ENCODE peak calls at places on chromosomes 11 and 22, in four cellular contexts. V is left ventricle myocardium inferior, Q is adrenal gland, C is anterior cingulate cortex. Z is an unnamed sample.

GRCh38 chr11:62269654-62270278 is at the start of gene SCGB2A2:
- DNase-seq in V (no peak), Q (no peak), C (no peak), Z (no peak)

GRCh38 chr11:68792400-68792955 is 41.2 kb upstream of the TESMIN start:
- DNase-seq in V (no peak), Q (peak), C (no peak), Z (no peak)

GRCh38 chr11:34053161-34053686 is 1.7 kb downstream of the CAPRIN1 start:
- DNase-seq in V (peak), Q (peak), C (peak), Z (peak)

GRCh38 chr11:119152043-119152442 is 3.2 kb downstream of the ABCG4 start:
- DNase-seq in V (no peak), Q (no peak), C (no peak), Z (no peak)

GRCh38 chr11:125410091-125410490 is 86.0 kb downstream of the FEZ1 start:
- DNase-seq in V (no peak), Q (no peak), C (no peak), Z (no peak)

GRCh38 chr11:9362393-9362863 is 22.0 kb upstream of the IPO7 start:
- DNase-seq in V (no peak), Q (peak), C (no peak), Z (no peak)

GRCh38 chr11:113397212-113397611 is 9.6 kb downstream of the ANKK1 start:
- DNase-seq in V (no peak), Q (no peak), C (no peak), Z (no peak)

GRCh38 chr11:75050516-75050915 is 46.2 kb downstream of the OR2AT4 start:
- DNase-seq in V (no peak), Q (no peak), C (no peak), Z (no peak)

GRCh38 chr22:35638408-35638807 is 9.8 kb upstream of the APOL6 start:
- DNase-seq in V (peak), Q (peak), C (peak), Z (no peak)

GRCh38 chr11:499201-500076 is 7.6 kb downstream of the RNH1 start:
- DNase-seq in V (no peak), Q (no peak), C (no peak), Z (no peak)

GRCh38 chr22:35622132-35622913 is 5.2 kb upstream of the MB start:
- DNase-seq in V (peak), Q (peak), C (peak), Z (no peak)

GRCh38 chr11:827146-827860 is 416 bp upstream of the CRACR2B start:
- DNase-seq in V (no peak), Q (no peak), C (no peak), Z (no peak)

GRCh38 chr11:41115066-41115465 is 344.4 kb downstream of the LRRC4C start:
- DNase-seq in V (no peak), Q (no peak), C (no peak), Z (no peak)

GRCh38 chr22:27765706-27766291 is 35.8 kb downstream of the MN1 start:
- DNase-seq in V (no peak), Q (no peak), C (no peak), Z (no peak)

GRCh38 chr11:111586305-111586915 is 15.8 kb upstream of the SIK2 start:
- DNase-seq in V (no peak), Q (peak), C (no peak), Z (peak)

GRCh38 chr11:45593992-45594391 is 71.4 kb downstream of the CHST1 start:
- DNase-seq in V (no peak), Q (no peak), C (no peak), Z (no peak)

GRCh38 chr11:18733202-18733601 is 7.2 kb upstream of the IGSF22 start:
- DNase-seq in V (no peak), Q (no peak), C (no peak), Z (no peak)

GRCh38 chr22:37547249-37547741 is 13.0 kb upstream of the CDC42EP1 start:
- DNase-seq in V (no peak), Q (no peak), C (no peak), Z (no peak)

GRCh38 chr11:126348806-126349582 is 6.5 kb upstream of the ST3GAL4 start:
- DNase-seq in V (peak), Q (peak), C (no peak), Z (no peak)

GRCh38 chr11:96119211-96119610 is 195.3 kb upstream of the MTMR2 start:
- DNase-seq in V (no peak), Q (no peak), C (no peak), Z (no peak)